ENCODE peak calls at places on chromosomes 13 and 19, in eight cellular contexts. P is right atrium auricular region; Z is OCI-LY7; K is CD4-positive, CD25-positive, alpha-beta regulatory T cell; E is effector memory CD4-positive, alpha-beta T cell; R is CD4-positive, alpha-beta memory T cell; X is right cardiac atrium; A is H9. T is an unnamed sample. For H3K4me1, the result is how much of the 10 kb centered on the place peaks cover.

GRCh38 chr19:32858155-32858554 is 11.4 kb downstream of the SLC7A9 start:
- DNase-seq in P (no peak), Z (no peak), K (no peak), E (no peak), R (no peak), X (no peak), A (no peak), T (no peak)

GRCh38 chr19:29326351-29326750 is 113.4 kb upstream of the UQCRFS1 start:
- DNase-seq in P (peak), Z (no peak), K (no peak), E (no peak), R (no peak), X (no peak), A (no peak), T (no peak)

GRCh38 chr19:48724796-48725753 is 5.5 kb upstream of the MAMSTR start:
- DNase-seq in P (peak), Z (peak), K (peak), E (no peak), R (peak), X (peak), A (peak), T (no peak)

GRCh38 chr19:56253737-56254136 is 18.8 kb upstream of the EDDM13 start:
- DNase-seq in P (no peak), Z (peak), K (peak), E (no peak), R (peak), X (no peak), A (no peak), T (no peak)

GRCh38 chr19:29482855-29483640 is 42.7 kb upstream of the VSTM2B start:
- DNase-seq in P (no peak), Z (no peak), K (no peak), E (no peak), R (no peak), X (no peak), A (no peak), T (no peak)

GRCh38 chr19:34824686-34825085 is 51.7 kb upstream of the ZNF599 start:
- DNase-seq in P (no peak), Z (no peak), K (no peak), E (no peak), R (no peak), X (no peak), A (no peak), T (no peak)

GRCh38 chr13:73781384-73781783 is 352.8 kb downstream of the KLF12 start:
- DNase-seq in P (no peak), Z (no peak), K (no peak), E (no peak), R (no peak), X (no peak), A (no peak), T (no peak)

GRCh38 chr13:83831796-83832195 is 50.5 kb downstream of the SLITRK1 start:
- DNase-seq in P (no peak), Z (no peak), K (no peak), E (no peak), R (no peak), X (no peak), A (no peak), T (no peak)

GRCh38 chr19:18745012-18745735 is 45.9 kb downstream of the COMP start:
- DNase-seq in P (no peak), Z (no peak), K (no peak), E (no peak), R (no peak), X (no peak), A (peak), T (no peak)

GRCh38 chr13:38685974-38686571 is 804 bp upstream of the FREM2 start:
- DNase-seq in P (no peak), Z (no peak), K (no peak), E (no peak), R (no peak), X (no peak), A (peak), T (no peak)

GRCh38 chr19:37594982-37595382 is 306 bp downstream of the ZNF540 start:
- DNase-seq in P (peak), Z (no peak), K (no peak), E (peak), R (peak), X (peak), A (no peak), T (peak)

GRCh38 chr13:80399340-80400163 is 58.6 kb upstream of the SPRY2 start:
- DNase-seq in P (no peak), Z (no peak), K (no peak), E (no peak), R (no peak), X (no peak), A (no peak), T (no peak)

GRCh38 chr19:51448011-51448744 is 10.1 kb downstream of the SIGLEC8 start:
- DNase-seq in P (no peak), Z (no peak), K (peak), E (no peak), R (no peak), X (no peak), A (no peak), T (no peak)

GRCh38 chr19:48330012-48330681 is 4.8 kb downstream of the EMP3 start:
- DNase-seq in P (no peak), Z (peak), K (peak), E (peak), R (peak), X (peak), A (peak), T (peak)

GRCh38 chr19:49677232-49677881 is at the start of gene PRMT1:
- DNase-seq in P (no peak), Z (peak), K (no peak), E (peak), R (peak), X (peak), A (peak), T (no peak)

GRCh38 chr19:15447057-15447456 is 2.7 kb downstream of the WIZ start:
- DNase-seq in P (no peak), Z (no peak), K (no peak), E (no peak), R (no peak), X (no peak), A (no peak), T (no peak)

GRCh38 chr19:15445807-15446376 is 3.9 kb downstream of the WIZ start:
- DNase-seq in P (peak), Z (no peak), K (no peak), E (no peak), R (no peak), X (no peak), A (no peak), T (no peak)

GRCh38 chr19:15448778-15449619 is 757 bp downstream of the WIZ start:
- DNase-seq in P (no peak), Z (peak), K (no peak), E (no peak), R (no peak), X (no peak), A (no peak), T (no peak)

GRCh38 chr19:15449620-15450527 is at the start of gene WIZ:
- DNase-seq in P (peak), Z (peak), K (peak), E (peak), R (peak), X (peak), A (peak), T (peak)

DNA sequence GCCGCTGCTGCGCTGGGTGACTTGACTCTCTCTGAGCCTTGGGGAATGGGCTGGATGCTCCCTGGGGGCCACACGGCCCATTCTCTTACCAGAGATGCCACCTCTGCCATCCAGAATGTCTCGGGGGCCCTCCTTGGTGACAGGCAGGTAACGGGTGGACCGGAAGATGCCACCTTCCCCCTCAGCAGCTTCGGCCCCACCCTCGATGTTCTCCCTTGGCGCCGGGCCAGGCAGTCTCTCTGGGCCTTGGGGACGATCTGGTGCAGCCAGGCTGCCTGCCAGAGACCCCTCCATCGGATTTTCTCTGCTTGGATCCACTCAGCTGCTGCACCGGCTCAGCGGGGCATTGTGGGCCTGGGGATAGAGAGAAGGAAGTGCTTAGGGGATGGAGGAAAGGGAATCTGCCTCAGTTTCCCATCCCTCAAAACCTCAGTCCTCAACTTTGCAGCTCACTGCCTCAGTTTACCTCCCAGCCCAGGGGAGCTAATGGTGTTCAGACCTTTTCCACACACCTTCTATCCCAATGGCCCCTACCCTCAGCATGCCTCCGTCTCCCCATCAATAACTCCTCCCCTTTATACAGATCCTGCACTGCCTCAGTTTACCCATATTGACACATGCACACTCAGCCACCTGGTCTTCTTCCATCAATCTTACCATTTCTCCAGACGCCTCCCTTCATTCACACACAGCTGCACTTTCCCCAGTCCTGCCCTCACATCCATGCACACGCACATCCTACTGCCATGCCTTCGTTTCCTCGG is 1.6 kb downstream of the WIZ start:
- DNase-seq in P (no peak), Z (no peak), K (no peak), E (no peak), R (no peak), X (no peak), A (no peak), T (no peak)
- H3K4me1 ChIP-seq in P (under half), Z (under half), K (under half), E (under half), R (under half), X (under half), A (under half), T (under half)

GRCh38 chr13:99258946-99259345 is 767 bp upstream of the GPR18 start:
- DNase-seq in P (no peak), Z (peak), K (peak), E (no peak), R (peak), X (no peak), A (no peak), T (no peak)
- H3K27ac ChIP-seq in P (no peak), Z (peak), K (peak), E (peak), R (peak), X (no peak), A (no peak), T (peak)

GRCh38 chr19:12784394-12784870 is 6.9 kb upstream of the JUNB start:
- DNase-seq in P (no peak), Z (peak), K (peak), E (peak), R (peak), X (peak), A (no peak), T (peak)
- H3K4me1 ChIP-seq in P (under half), Z (half or more), K (half or more), E (half or more), R (half or more), X (under half), A (under half), T (half or more)

GRCh38 chr19:4692275-4693077 is 22.3 kb upstream of the MYDGF start:
- DNase-seq in P (no peak), Z (no peak), K (no peak), E (no peak), R (no peak), X (no peak), A (no peak), T (no peak)

GRCh38 chr19:4689403-4689802 is 19.3 kb upstream of the MYDGF start:
- DNase-seq in P (no peak), Z (no peak), K (no peak), E (no peak), R (no peak), X (no peak), A (no peak), T (no peak)

GRCh38 chr19:4693078-4693350 is 22.9 kb upstream of the MYDGF start:
- DNase-seq in P (no peak), Z (no peak), K (no peak), E (no peak), R (no peak), X (no peak), A (no peak), T (no peak)

GRCh38 chr19:4690362-4690761 is 20.2 kb upstream of the MYDGF start:
- DNase-seq in P (no peak), Z (no peak), K (no peak), E (no peak), R (no peak), X (no peak), A (no peak), T (no peak)

DNA sequence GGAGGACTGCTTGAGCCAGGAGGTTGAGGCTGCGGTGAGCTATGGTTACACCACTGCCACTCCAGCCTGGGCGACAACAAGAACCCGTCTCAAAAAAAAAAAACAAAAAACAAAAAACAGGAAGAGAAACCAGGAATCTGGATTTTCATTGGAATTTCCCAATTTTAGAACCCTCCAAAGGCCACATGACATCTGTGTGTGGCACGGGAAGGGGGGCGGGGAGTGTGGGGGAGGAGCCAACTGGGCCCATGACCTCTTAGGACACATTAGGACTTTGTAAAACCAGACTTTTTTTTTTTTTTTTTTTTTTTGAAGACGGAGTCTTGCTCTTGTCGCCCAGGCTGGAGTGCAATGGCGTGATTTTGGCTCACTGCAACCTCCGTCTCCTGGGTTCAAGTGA is 21.2 kb upstream of the MYDGF start:
- DNase-seq in P (peak), Z (no peak), K (no peak), E (no peak), R (no peak), X (no peak), A (no peak), T (no peak)
- H3K27ac ChIP-seq in P (no peak), Z (no peak), K (no peak), E (no peak), R (no peak), X (no peak), A (no peak), T (no peak)

GRCh38 chr13:95292622-95293021 is 8.6 kb downstream of the ABCC4 start:
- DNase-seq in P (no peak), Z (no peak), K (no peak), E (no peak), R (no peak), X (no peak), A (no peak), T (no peak)
- H3K4me1 ChIP-seq in P (under half), Z (under half), K (under half), E (under half), R (under half), X (under half), A (under half), T (under half)